ENCODE peak calls at places on chromosome 12, in five cellular contexts. S is A549, H is K562, P is IMR-90, I is SK-N-SH. B is an unnamed sample.

GRCh38 chr12:107360033-107360432 is 266.7 kb upstream of the CRY1 start:
- DNase-seq in S (no peak), H (no peak), P (no peak), I (no peak), B (no peak)

GRCh38 chr12:22082190-22082701 is 36.2 kb downstream of the CMAS start:
- DNase-seq in S (no peak), H (peak), P (no peak), I (no peak), B (no peak)

GRCh38 chr12:1474059-1474537 is 120.3 kb downstream of the FBXL14 start:
- DNase-seq in S (peak), H (no peak), P (peak), I (no peak), B (no peak)

GRCh38 chr12:3441435-3441834 is 49.6 kb upstream of the PRMT8 start:
- DNase-seq in S (no peak), H (no peak), P (no peak), I (no peak), B (no peak)

GRCh38 chr12:97312570-97313135 is 150.0 kb upstream of the RMST start:
- DNase-seq in S (no peak), H (no peak), P (no peak), I (no peak), B (no peak)

GRCh38 chr12:96343347-96343954 is 56.8 kb downstream of the CDK17 start:
- DNase-seq in S (no peak), H (no peak), P (peak), I (no peak), B (peak)

GRCh38 chr12:2251485-2252179 is 198.8 kb downstream of the CACNA1C start:
- DNase-seq in S (no peak), H (no peak), P (peak), I (no peak), B (no peak)

GRCh38 chr12:57888407-57889157 is 42.1 kb upstream of the CTDSP2 start:
- DNase-seq in S (no peak), H (no peak), P (peak), I (no peak), B (no peak)

GRCh38 chr12:17076335-17076734 is 470.4 kb upstream of the LMO3 start:
- DNase-seq in S (peak), H (no peak), P (no peak), I (no peak), B (no peak)

GRCh38 chr12:48678561-48679185 is 3.4 kb downstream of the KANSL2 start:
- DNase-seq in S (no peak), H (no peak), P (no peak), I (no peak), B (no peak)
- TF ChIP-seq RCOR1 in S (no peak), H (no peak), P (no peak), I (no peak), B (no peak)

GRCh38 chr12:109389146-109389545 is 41.4 kb downstream of the MYO1H start:
- DNase-seq in S (peak), H (peak), P (no peak), I (peak), B (no peak)
- TF ChIP-seq RCOR1 in S (no peak), H (no peak), P (no peak), I (no peak), B (no peak)

GRCh38 chr12:69906411-69907216 is 81.6 kb downstream of the MYRFL start:
- DNase-seq in S (no peak), H (no peak), P (no peak), I (no peak), B (peak)
- TF ChIP-seq RCOR1 in S (no peak), H (no peak), P (no peak), I (no peak), B (no peak)

GRCh38 chr12:101323255-101323654 is 43.4 kb downstream of the UTP20 start:
- DNase-seq in S (no peak), H (no peak), P (no peak), I (no peak), B (no peak)
- TF ChIP-seq RCOR1 in S (no peak), H (no peak), P (no peak), I (no peak), B (no peak)

GRCh38 chr12:116880817-116881324 is 370 bp downstream of the HRK start:
- DNase-seq in S (peak), H (peak), P (peak), I (peak), B (no peak)

GRCh38 chr12:116881325-116881866 is at the start of gene HRK:
- DNase-seq in S (no peak), H (no peak), P (no peak), I (no peak), B (no peak)

GRCh38 chr12:116882742-116883141 is 1.5 kb upstream of the HRK start:
- DNase-seq in S (peak), H (no peak), P (peak), I (peak), B (no peak)

GRCh38 chr12:116880213-116880816 is 926 bp downstream of the HRK start:
- DNase-seq in S (no peak), H (no peak), P (no peak), I (peak), B (no peak)

DNA sequence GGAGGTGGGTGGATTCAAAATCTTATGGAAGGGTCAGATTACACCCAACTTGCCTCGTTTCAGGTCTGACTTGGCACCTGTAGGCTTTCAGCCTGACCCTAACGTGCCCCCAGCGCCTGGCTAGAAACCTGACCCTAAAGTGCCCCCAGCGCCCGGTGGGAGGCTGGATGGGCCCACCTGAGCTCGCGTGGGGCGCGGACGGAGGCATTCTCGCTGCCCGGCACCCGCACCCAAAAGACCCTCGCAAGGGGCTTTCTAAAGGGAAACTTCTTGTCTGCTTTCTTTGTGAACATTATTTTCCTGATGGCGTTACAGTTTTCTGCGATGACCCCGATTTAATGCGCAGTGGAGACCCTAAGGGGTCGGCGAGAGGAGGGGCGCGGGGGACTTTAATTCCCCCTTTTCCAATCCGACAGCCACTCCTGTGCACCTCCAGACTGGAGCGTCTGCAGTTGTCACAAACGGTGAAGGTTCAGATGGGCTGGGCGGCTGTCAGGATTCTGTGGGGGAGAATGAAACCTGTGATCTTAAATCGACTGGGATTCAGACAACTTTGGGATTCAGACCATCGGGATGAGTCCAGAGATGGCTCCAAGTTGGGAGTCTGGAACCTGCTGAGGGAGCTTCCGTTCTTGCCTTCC is 746 bp upstream of the HRK start:
- DNase-seq in S (no peak), H (no peak), P (no peak), I (no peak), B (no peak)
- TF ChIP-seq RCOR1 in S (no peak), H (no peak), P (no peak), I (no peak), B (no peak)

GRCh38 chr12:47095446-47096236 is 15.9 kb upstream of the AMIGO2 start:
- DNase-seq in S (peak), H (no peak), P (peak), I (no peak), B (no peak)
- TF ChIP-seq RCOR1 in S (no peak), H (no peak), P (peak), I (no peak), B (no peak)

GRCh38 chr12:47941475-47942326 is 21.7 kb upstream of the TMEM106C start:
- DNase-seq in S (no peak), H (no peak), P (no peak), I (no peak), B (no peak)
- TF ChIP-seq RCOR1 in S (no peak), H (no peak), P (no peak), I (no peak), B (no peak)

GRCh38 chr12:62372825-62373224 is 93.8 kb upstream of the MON2 start:
- DNase-seq in S (no peak), H (no peak), P (no peak), I (no peak), B (no peak)
- TF ChIP-seq RCOR1 in S (no peak), H (no peak), P (no peak), I (no peak), B (no peak)